ENCODE peak calls at places on chromosomes 12 and 14, in six cellular contexts. One of them, this sample, is unnamed.

GRCh38 chr14:54603362-54603761 is 36.4 kb downstream of the SAMD4A start:
- DNase-seq in H9: no peak
- DNase-seq in mesenchymal stem cell: peak; percentile 91
- DNase-seq in mesendoderm: no peak
- DNase-seq in IMR-90: peak; percentile 82
- DNase-seq in H1: no peak
- DNase-seq in this sample: no peak

GRCh38 chr14:75274899-75275569 is 3.6 kb upstream of the FOS start:
- DNase-seq in H9: no peak
- DNase-seq in mesenchymal stem cell: peak; percentile 97
- DNase-seq in mesendoderm: no peak
- DNase-seq in IMR-90: peak; percentile 96
- DNase-seq in H1: no peak
- DNase-seq in this sample: no peak

GRCh38 chr14:58731465-58732330 is 93.9 kb downstream of the DACT1 start:
- DNase-seq in H9: no peak
- DNase-seq in mesenchymal stem cell: peak; percentile 99
- DNase-seq in mesendoderm: no peak
- DNase-seq in IMR-90: peak; percentile 99
- DNase-seq in H1: no peak
- DNase-seq in this sample: no peak

GRCh38 chr14:95137804-95138167 is 19.5 kb downstream of the DICER1 start:
- DNase-seq in H9: no peak
- DNase-seq in mesenchymal stem cell: no peak
- DNase-seq in mesendoderm: peak; percentile 22
- DNase-seq in IMR-90: no peak
- DNase-seq in H1: no peak
- DNase-seq in this sample: no peak

GRCh38 chr14:61502459-61503093 is 181.2 kb downstream of the PRKCH start:
- DNase-seq in H9: peak; percentile 69
- DNase-seq in mesenchymal stem cell: no peak
- DNase-seq in mesendoderm: peak; percentile 90
- DNase-seq in IMR-90: no peak
- DNase-seq in H1: peak; percentile 53
- DNase-seq in this sample: no peak

GRCh38 chr12:55659486-55660385 is 23.0 kb downstream of the OR10P1 start:
- DNase-seq in H9: no peak
- DNase-seq in mesenchymal stem cell: peak; percentile 19
- DNase-seq in mesendoderm: peak; percentile 45
- DNase-seq in IMR-90: peak; percentile 9
- DNase-seq in H1: no peak
- DNase-seq in this sample: no peak

GRCh38 chr12:116257213-116257612 is 20.3 kb downstream of the MED13L start:
- DNase-seq in H9: no peak
- DNase-seq in mesenchymal stem cell: peak; percentile 66
- DNase-seq in mesendoderm: peak; percentile 75
- DNase-seq in IMR-90: no peak
- DNase-seq in H1: no peak
- DNase-seq in this sample: no peak

GRCh38 chr14:23297096-23297495 is 5.6 kb downstream of the PPP1R3E start:
- DNase-seq in H9: no peak
- DNase-seq in mesenchymal stem cell: no peak
- DNase-seq in mesendoderm: no peak
- DNase-seq in IMR-90: no peak
- DNase-seq in H1: no peak
- DNase-seq in this sample: no peak

GRCh38 chr14:95292660-95293425 is 26.9 kb downstream of the CLMN start:
- DNase-seq in H9: peak; percentile 14
- DNase-seq in mesenchymal stem cell: no peak
- DNase-seq in mesendoderm: no peak
- DNase-seq in IMR-90: no peak
- DNase-seq in H1: no peak
- DNase-seq in this sample: no peak

GRCh38 chr12:2797721-2798418 is 3.1 kb downstream of the FKBP4 start:
- DNase-seq in H9: no peak
- DNase-seq in mesenchymal stem cell: peak; percentile 28
- DNase-seq in mesendoderm: peak; percentile 26
- DNase-seq in IMR-90: no peak
- DNase-seq in H1: no peak
- DNase-seq in this sample: no peak

GRCh38 chr12:68259318-68259940 is 6.0 kb upstream of the IL22 start:
- DNase-seq in H9: no peak
- DNase-seq in mesenchymal stem cell: peak; percentile 84
- DNase-seq in mesendoderm: no peak
- DNase-seq in IMR-90: peak; percentile 92
- DNase-seq in H1: no peak
- DNase-seq in this sample: no peak

GRCh38 chr14:70811065-70811464 is 1.8 kb upstream of the MAP3K9 start:
- DNase-seq in H9: no peak
- DNase-seq in mesenchymal stem cell: no peak
- DNase-seq in mesendoderm: no peak
- DNase-seq in IMR-90: peak; percentile 8
- DNase-seq in H1: no peak
- DNase-seq in this sample: no peak

GRCh38 chr12:57161491-57161890 is 14.1 kb upstream of the LRP1-AS start:
- DNase-seq in H9: no peak
- DNase-seq in mesenchymal stem cell: peak; percentile 38
- DNase-seq in mesendoderm: no peak
- DNase-seq in IMR-90: peak; percentile 67
- DNase-seq in H1: no peak
- DNase-seq in this sample: no peak

GRCh38 chr12:27866382-27867101 is 86.5 kb upstream of the MANSC4 start:
- DNase-seq in H9: no peak
- DNase-seq in mesenchymal stem cell: peak; percentile 83
- DNase-seq in mesendoderm: no peak
- DNase-seq in IMR-90: peak; percentile 70
- DNase-seq in H1: no peak
- DNase-seq in this sample: no peak

GRCh38 chr12:27869567-27869966 is 89.5 kb upstream of the MANSC4 start:
- DNase-seq in H9: no peak
- DNase-seq in mesenchymal stem cell: no peak
- DNase-seq in mesendoderm: no peak
- DNase-seq in IMR-90: no peak
- DNase-seq in H1: no peak
- DNase-seq in this sample: no peak

GRCh38 chr12:27870939-27871338 is 90.9 kb upstream of the MANSC4 start:
- DNase-seq in H9: no peak
- DNase-seq in mesenchymal stem cell: peak; percentile 43
- DNase-seq in mesendoderm: no peak
- DNase-seq in IMR-90: peak; percentile 90
- DNase-seq in H1: no peak
- DNase-seq in this sample: no peak

GRCh38 chr12:27865421-27865820 is 85.4 kb upstream of the MANSC4 start:
- DNase-seq in H9: no peak
- DNase-seq in mesenchymal stem cell: peak; percentile 66
- DNase-seq in mesendoderm: no peak
- DNase-seq in IMR-90: peak; percentile 52
- DNase-seq in H1: no peak
- DNase-seq in this sample: no peak

DNA sequence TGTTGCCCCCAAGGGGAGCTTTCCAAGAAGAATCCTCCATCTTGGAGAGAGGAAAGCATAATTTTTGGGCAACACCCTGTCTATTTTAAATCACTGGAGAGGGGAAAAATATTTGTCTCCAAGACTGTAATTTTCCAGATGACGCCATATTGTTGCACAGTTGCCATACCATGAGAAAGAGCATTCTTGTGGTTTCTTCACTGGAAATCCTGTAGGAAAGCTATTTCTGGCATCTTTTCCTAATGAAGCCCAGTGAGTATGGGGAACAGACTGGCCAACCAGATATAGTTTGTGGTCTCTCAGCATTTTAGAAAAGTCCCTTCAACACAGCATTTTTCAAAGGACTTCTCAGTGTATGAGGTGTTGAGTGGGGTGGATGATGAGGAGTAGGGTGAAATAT is 88.1 kb upstream of the MANSC4 start:
- DNase-seq in H9: no peak
- DNase-seq in mesenchymal stem cell: peak; percentile 90
- DNase-seq in mesendoderm: no peak
- DNase-seq in IMR-90: peak; percentile 93
- DNase-seq in H1: no peak
- DNase-seq in this sample: no peak
- H3K9ac ChIP-seq in H9: no peak overlapping the region
- H3K9ac ChIP-seq in mesenchymal stem cell: no peak overlapping the region
- H3K9ac ChIP-seq in mesendoderm: no peak overlapping the region
- H3K9ac ChIP-seq in IMR-90: no peak overlapping the region
- H3K9ac ChIP-seq in H1: no peak overlapping the region
- H3K9ac ChIP-seq in this sample: no peak overlapping the region

GRCh38 chr12:7907009-7907408 is 29.0 kb downstream of the SLC2A3 start:
- DNase-seq in H9: peak; percentile 80
- DNase-seq in mesenchymal stem cell: peak; percentile 65
- DNase-seq in mesendoderm: peak; percentile 96
- DNase-seq in IMR-90: peak; percentile 61
- DNase-seq in H1: peak; percentile 49
- DNase-seq in this sample: peak; percentile 6
- H2BK15ac ChIP-seq in H9: no peak overlapping the region
- H2BK15ac ChIP-seq in mesenchymal stem cell: no peak overlapping the region
- H2BK15ac ChIP-seq in mesendoderm: no peak overlapping the region
- H2BK15ac ChIP-seq in IMR-90: no peak overlapping the region
- H2BK15ac ChIP-seq in H1: no peak overlapping the region
- H2BK15ac ChIP-seq in this sample: no peak overlapping the region

GRCh38 chr12:47222960-47223847 is 143.4 kb upstream of the AMIGO2 start:
- DNase-seq in H9: peak; percentile 85
- DNase-seq in mesenchymal stem cell: peak; percentile 34
- DNase-seq in mesendoderm: peak; percentile 91
- DNase-seq in IMR-90: no peak
- DNase-seq in H1: peak; percentile 33
- DNase-seq in this sample: no peak
- H3K9ac ChIP-seq in H9: peak overlapping the region; percentile 38
- H3K9ac ChIP-seq in mesenchymal stem cell: peak overlapping the region; percentile 13
- H3K9ac ChIP-seq in mesendoderm: peak overlapping the region; percentile 68
- H3K9ac ChIP-seq in IMR-90: peak overlapping the region; percentile 57
- H3K9ac ChIP-seq in H1: no peak overlapping the region
- H3K9ac ChIP-seq in this sample: no peak overlapping the region

GRCh38 chr14:98131406-98131805 is 1140.6 kb downstream of the BCL11B start:
- DNase-seq in H9: no peak
- DNase-seq in mesenchymal stem cell: no peak
- DNase-seq in mesendoderm: no peak
- DNase-seq in IMR-90: no peak
- DNase-seq in H1: no peak
- DNase-seq in this sample: no peak
- H2BK15ac ChIP-seq in H9: no peak overlapping the region
- H2BK15ac ChIP-seq in mesenchymal stem cell: no peak overlapping the region
- H2BK15ac ChIP-seq in mesendoderm: no peak overlapping the region
- H2BK15ac ChIP-seq in IMR-90: no peak overlapping the region
- H2BK15ac ChIP-seq in H1: no peak overlapping the region
- H2BK15ac ChIP-seq in this sample: no peak overlapping the region

This sample was measured in neuronal stem cell.